ENCODE peak calls at places on chromosome 1, in five cellular contexts. F, I, O, R and U are unnamed samples.

GRCh38 chr1:109796484-109797305 is 33.0 kb upstream of the EPS8L3 start:
- DNase-seq in F (no peak), I (no peak), O (no peak), R (no peak), U (no peak)

GRCh38 chr1:215530401-215530984 is 36.6 kb upstream of the KCTD3 start:
- DNase-seq in F (no peak), I (no peak), O (no peak), R (peak; percentile 72), U (no peak)

GRCh38 chr1:15737324-15738319 is 1.6 kb downstream of the SLC25A34 start:
- DNase-seq in F (no peak), I (no peak), O (no peak), R (no peak), U (no peak)

GRCh38 chr1:170204121-170204520 is 58.4 kb downstream of the NTMT2 start:
- DNase-seq in F (no peak), I (no peak), O (no peak), R (no peak), U (no peak)

GRCh38 chr1:8873506-8874229 is 4.8 kb downstream of the ENO1 start:
- DNase-seq in F (no peak), I (peak; percentile 61), O (peak; percentile 68), R (peak; percentile 99), U (peak; percentile 88)

GRCh38 chr1:222240536-222241181 is 307.2 kb downstream of the HHIPL2 start:
- DNase-seq in F (no peak), I (no peak), O (no peak), R (peak; percentile 90), U (no peak)

GRCh38 chr1:61459345-61459744 is 265.6 kb downstream of the TM2D1 start:
- DNase-seq in F (no peak), I (no peak), O (no peak), R (no peak), U (no peak)

GRCh38 chr1:3009021-3009420 is 12.2 kb upstream of the ACTRT2 start:
- DNase-seq in F (no peak), I (peak; percentile 5), O (no peak), R (no peak), U (no peak)

GRCh38 chr1:112638109-112638426 is 18.4 kb downstream of the CAPZA1 start:
- DNase-seq in F (no peak), I (no peak), O (no peak), R (peak; percentile 50), U (no peak)

GRCh38 chr1:100567062-100567461 is 29.1 kb downstream of the GPR88 start:
- DNase-seq in F (no peak), I (no peak), O (no peak), R (no peak), U (no peak)

GRCh38 chr1:93817819-93818569 is 61.0 kb downstream of the DNTTIP2 start:
- DNase-seq in F (no peak), I (no peak), O (no peak), R (peak; percentile 65), U (no peak)
- H3K27me3 ChIP-seq in F (no peaks in the 10 kb centered on the region), I (no peaks in the 10 kb centered on the region), O (no peaks in the 10 kb centered on the region), R (no peaks in the 10 kb centered on the region), U (no peaks in the 10 kb centered on the region)

DNA sequence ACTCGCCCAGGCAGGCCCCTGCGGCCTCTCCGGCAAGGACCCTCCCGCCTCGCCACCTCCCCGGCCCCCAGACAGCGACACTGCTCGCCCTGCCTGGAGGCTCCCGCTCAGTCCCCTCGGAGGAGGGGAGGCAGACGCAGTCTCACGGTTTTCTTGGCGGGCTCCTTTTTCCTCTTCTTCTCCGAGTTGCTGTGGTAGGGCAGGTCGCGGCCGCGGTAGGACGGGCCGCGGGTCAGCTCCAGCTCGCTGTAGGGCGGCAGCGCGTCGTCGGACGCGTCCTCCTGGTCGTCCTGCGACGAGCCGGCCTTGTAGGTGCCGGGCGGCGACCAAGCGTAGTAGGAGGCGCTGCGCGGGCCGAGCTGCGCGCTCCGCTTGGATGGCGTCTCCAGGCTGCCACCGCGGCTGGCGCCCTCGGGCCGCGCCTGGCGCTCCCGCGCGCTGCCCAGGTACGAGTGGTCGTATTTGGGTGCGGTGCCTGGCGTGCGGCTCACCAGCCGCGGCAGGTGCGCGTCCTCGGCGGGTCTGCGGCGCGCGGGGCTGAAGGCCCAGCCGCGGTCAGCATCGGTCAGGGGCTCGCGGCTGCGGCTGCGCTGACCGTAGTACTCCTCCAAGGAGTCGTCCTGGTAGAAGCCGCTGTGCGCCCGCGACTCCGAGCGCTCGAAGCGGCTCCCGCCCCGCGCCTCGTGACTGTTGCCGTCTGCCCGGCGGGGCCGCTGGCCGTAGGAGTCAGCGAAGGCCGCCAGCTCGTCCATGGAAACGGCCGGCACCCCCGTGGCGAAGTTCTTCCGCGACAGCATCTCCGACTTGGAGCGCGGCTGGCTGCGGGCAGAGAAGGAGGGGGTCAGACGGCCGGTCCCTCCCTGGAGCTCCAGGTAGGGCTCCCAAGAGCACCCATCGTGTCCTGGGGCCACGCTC is 44.8 kb upstream of the TADA1 start:
- DNase-seq in F (no peak), I (no peak), O (peak; percentile 15), R (no peak), U (peak; percentile 51)
- H3K4me3 ChIP-seq in F (no peak overlapping the region), I (peak overlapping the region; percentile 68), O (peak overlapping the region; percentile 27), R (no peak overlapping the region), U (peak overlapping the region; percentile 55)

GRCh38 chr1:201001962-201002361 is 21.6 kb downstream of the KIF21B start:
- DNase-seq in F (no peak), I (no peak), O (no peak), R (no peak), U (no peak)

GRCh38 chr1:201000391-201000790 is 23.1 kb downstream of the KIF21B start:
- DNase-seq in F (no peak), I (no peak), O (no peak), R (no peak), U (no peak)

GRCh38 chr1:201002510-201002909 is 21.0 kb downstream of the KIF21B start:
- DNase-seq in F (no peak), I (no peak), O (no peak), R (no peak), U (no peak)

GRCh38 chr1:200998323-200998722 is 25.2 kb downstream of the KIF21B start:
- DNase-seq in F (no peak), I (no peak), O (no peak), R (no peak), U (no peak)

GRCh38 chr1:200999667-201000066 is 23.8 kb downstream of the KIF21B start:
- DNase-seq in F (no peak), I (no peak), O (no peak), R (no peak), U (no peak)
- H3K27me3 ChIP-seq in F (no peaks in the 10 kb centered on the region), I (no peaks in the 10 kb centered on the region), O (no peaks in the 10 kb centered on the region), R (no peaks in the 10 kb centered on the region), U (no peaks in the 10 kb centered on the region)

DNA sequence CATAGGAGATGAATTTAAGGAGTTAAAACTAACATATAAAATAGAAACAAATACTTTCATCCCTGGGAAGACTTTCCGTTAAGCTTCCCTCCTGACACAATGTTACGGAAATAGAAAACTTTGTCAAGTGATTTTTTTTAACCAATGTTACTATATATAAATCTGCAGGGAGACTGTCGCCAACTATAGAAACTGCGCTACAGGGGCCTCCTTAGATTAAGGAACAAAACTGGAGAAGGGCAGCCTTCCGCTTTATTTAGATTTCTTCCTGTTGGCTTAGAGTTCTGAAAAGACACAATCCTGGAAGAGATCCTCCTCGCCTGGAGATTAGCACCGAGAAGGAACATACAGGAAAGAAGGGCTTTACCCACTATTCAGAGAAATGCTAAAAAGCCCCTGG is 1.5 kb downstream of the MGST3 start:
- DNase-seq in F (no peak), I (no peak), O (no peak), R (no peak), U (no peak)
- H3K4me3 ChIP-seq in F (peak overlapping the region; percentile 96), I (peak overlapping the region; percentile 82), O (peak overlapping the region; percentile 62), R (peak overlapping the region; percentile 54), U (peak overlapping the region; percentile 88)

DNA sequence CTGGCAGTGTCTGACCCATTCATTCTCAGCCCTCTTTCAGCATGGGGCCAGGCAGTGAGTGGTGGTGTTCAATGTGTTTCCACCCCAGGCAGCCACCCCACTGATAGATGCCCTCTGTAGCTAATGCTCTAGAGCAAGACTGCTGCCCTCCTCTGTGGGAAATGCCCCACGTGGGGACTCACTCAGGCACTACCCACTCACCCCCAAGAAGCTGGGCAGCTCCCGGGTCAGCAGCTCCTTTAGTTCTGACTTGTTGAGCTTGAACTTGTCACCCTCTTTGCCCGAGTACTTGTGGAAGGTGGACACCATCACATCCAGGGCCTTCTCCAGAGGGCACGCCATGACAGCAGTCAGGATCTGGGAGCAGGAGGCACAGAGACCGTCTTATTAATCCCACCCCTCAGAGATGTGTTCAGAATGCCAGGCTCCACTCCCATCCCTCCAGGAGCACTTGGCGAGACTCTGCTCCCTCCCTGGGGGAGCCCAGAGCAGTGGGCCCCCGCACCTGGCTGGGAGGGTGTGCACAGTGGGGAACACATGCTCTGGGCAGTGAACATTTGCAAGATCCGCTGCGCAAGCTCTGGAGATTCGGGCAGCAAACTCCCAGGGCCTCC is 1.0 kb downstream of the S100A4 start:
- DNase-seq in F (no peak), I (no peak), O (no peak), R (no peak), U (no peak)
- H3K27me3 ChIP-seq in F (no peaks in the 10 kb centered on the region), I (no peaks in the 10 kb centered on the region), O (no peaks in the 10 kb centered on the region), R (no peaks in the 10 kb centered on the region), U (no peaks in the 10 kb centered on the region)

GRCh38 chr1:156860639-156861423 is at the start of gene NTRK1:
- DNase-seq in F (peak; percentile 46), I (peak; percentile 31), O (peak; percentile 71), R (no peak), U (no peak)
- H3K4me3 ChIP-seq in F (peak within 1 kb of the TSS; percentile 64), I (peak within 1 kb of the TSS; percentile 63), O (peak within 1 kb of the TSS; percentile 41), R (no peak within 1 kb of the TSS), U (peak within 1 kb of the TSS; percentile 60)

GRCh38 chr1:228646717-228647522 is 88.4 kb upstream of the RHOU start:
- DNase-seq in F (peak; percentile 44), I (no peak), O (peak; percentile 33), R (peak; percentile 57), U (no peak)
- H3K27me3 ChIP-seq in F (peaks cover 49% of the 10 kb centered on the region), I (peaks cover 50% of the 10 kb centered on the region), O (peaks cover 44% of the 10 kb centered on the region), R (no peaks in the 10 kb centered on the region), U (peaks cover 49% of the 10 kb centered on the region)